ENCODE peak calls at places on chromosomes 12 and 14, in seven cellular contexts. Q, Y, M, K, B, O and T are unnamed samples.

GRCh38 chr12:75660107-75660530 is 148.7 kb upstream of the KRR1 start:
- DNase-seq in B (no peak), Q (peak; percentile 71), O (peak; percentile 91), K (no peak), Y (no peak), M (no peak), T (peak; percentile 90)

GRCh38 chr12:105204916-105205315 is 31.1 kb downstream of the APPL2 start:
- DNase-seq in O (peak; percentile 83), K (no peak), Q (peak; percentile 93), M (no peak), Y (no peak), B (no peak), T (peak; percentile 89)

GRCh38 chr12:52300796-52301691 is 9.7 kb upstream of the KRT81 start:
- DNase-seq in Y (no peak), B (peak; percentile 42), K (no peak), O (no peak), M (no peak), Q (no peak), T (peak; percentile 34)

GRCh38 chr14:95485222-95485819 is 31.1 kb downstream of the SYNE3 start:
- DNase-seq in M (no peak), O (no peak), Y (no peak), Q (peak; percentile 15), K (no peak), B (no peak), T (no peak)

GRCh38 chr14:69313176-69313575 is 53.2 kb downstream of the GALNT16 start:
- DNase-seq in O (no peak), K (no peak), Y (no peak), M (no peak), B (no peak), Q (no peak), T (no peak)

GRCh38 chr14:22099942-22100763 is 426.5 kb upstream of the OR4E1 start:
- DNase-seq in K (peak; percentile 66), O (peak; percentile 51), B (peak; percentile 56), Q (no peak), Y (peak; percentile 40), M (peak; percentile 38), T (no peak)

GRCh38 chr14:69133206-69134125 is 19.5 kb downstream of the DCAF5 start:
- DNase-seq in Y (peak; percentile 39), M (no peak), Q (peak; percentile 69), O (peak; percentile 72), B (no peak), K (no peak), T (peak; percentile 65)

GRCh38 chr14:71675126-71675901 is 256.9 kb upstream of the RGS6 start:
- DNase-seq in B (no peak), Q (no peak), O (no peak), K (no peak), Y (no peak), M (no peak), T (no peak)

GRCh38 chr12:24407884-24408283 is 458.4 kb upstream of the SOX5 start:
- DNase-seq in M (no peak), Y (no peak), K (no peak), O (no peak), Q (no peak), B (no peak), T (no peak)

GRCh38 chr14:78092040-78092439 is 78.1 kb upstream of the NRXN3 start:
- DNase-seq in Q (no peak), M (no peak), Y (no peak), K (no peak), B (no peak), O (no peak), T (no peak)

GRCh38 chr12:104290320-104290719 is 13.2 kb upstream of the EID3 start:
- DNase-seq in Y (no peak), B (no peak), O (no peak), Q (no peak), K (no peak), M (no peak), T (no peak)

GRCh38 chr12:40158592-40159111 is 52.8 kb upstream of the SLC2A13 start:
- DNase-seq in K (no peak), Y (peak; percentile 65), M (no peak), O (no peak), Q (no peak), B (no peak), T (no peak)

GRCh38 chr14:74635831-74636230 is 23.8 kb upstream of the LTBP2 start:
- DNase-seq in K (no peak), Q (no peak), B (no peak), O (no peak), M (no peak), Y (no peak), T (no peak)

GRCh38 chr12:58933068-58933681 is 12.9 kb upstream of the LRIG3 start:
- DNase-seq in Y (no peak), M (no peak), O (peak; percentile 81), B (no peak), Q (no peak), K (no peak), T (no peak)
- TF ChIP-seq CTCF in Y (no peak), M (no peak), O (no peak), B (no peak), Q (no peak), K (no peak), T (no peak)

GRCh38 chr14:101072531-101072930 is 169.0 kb upstream of the RTL1 start:
- DNase-seq in B (peak; percentile 28), O (peak; percentile 52), K (peak; percentile 39), Y (peak; percentile 15), M (no peak), Q (no peak), T (no peak)

GRCh38 chr14:101070540-101071492 is 167.3 kb upstream of the RTL1 start:
- DNase-seq in B (no peak), Q (no peak), Y (peak; percentile 17), K (peak; percentile 35), O (no peak), M (no peak), T (no peak)

GRCh38 chr14:101072945-101073597 is 169.5 kb upstream of the RTL1 start:
- DNase-seq in Q (peak; percentile 97), K (peak; percentile 83), Y (peak; percentile 23), M (no peak), B (peak; percentile 71), O (peak; percentile 98), T (peak; percentile 92)

GRCh38 chr14:101072070-101072469 is 168.5 kb upstream of the RTL1 start:
- DNase-seq in Q (no peak), M (no peak), O (no peak), Y (no peak), K (peak; percentile 19), B (no peak), T (no peak)

GRCh38 chr14:101071493-101071891 is 168.0 kb upstream of the RTL1 start:
- DNase-seq in B (no peak), K (peak; percentile 49), Y (peak; percentile 18), O (no peak), Q (no peak), M (no peak), T (no peak)
- TF ChIP-seq CTCF in B (no peak), K (no peak), Y (no peak), O (no peak), Q (no peak), M (no peak), T (no peak)

GRCh38 chr14:34770901-34771300 is 56.5 kb upstream of the CFL2 start:
- DNase-seq in K (no peak), B (no peak), Y (no peak), Q (no peak), O (no peak), M (no peak), T (no peak)

GRCh38 chr14:34766611-34767010 is 52.2 kb upstream of the CFL2 start:
- DNase-seq in O (peak; percentile 28), Q (peak; percentile 19), M (no peak), K (no peak), Y (no peak), B (no peak), T (peak; percentile 65)

DNA sequence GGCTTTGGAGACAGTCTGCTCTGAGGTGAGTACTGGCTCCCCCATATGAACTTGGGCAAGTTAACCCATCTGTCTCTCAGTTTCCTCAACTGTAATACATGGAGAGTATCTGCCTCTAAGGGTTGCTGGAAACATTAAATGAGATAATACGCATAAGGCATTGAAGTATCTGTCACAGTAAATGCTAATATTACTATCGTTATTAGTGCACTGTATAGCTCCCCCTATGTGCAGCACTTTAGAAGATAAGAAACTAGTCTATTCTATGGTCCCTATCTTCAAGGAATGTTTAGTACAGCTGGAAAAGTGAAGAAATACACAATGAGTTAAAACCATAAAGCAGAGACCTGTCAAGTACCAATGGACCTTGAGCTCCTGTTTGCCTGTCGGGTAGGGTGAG is 51.7 kb upstream of the CFL2 start:
- DNase-seq in K (no peak), Q (no peak), M (no peak), O (no peak), Y (no peak), B (no peak), T (no peak)
- TF ChIP-seq CTCF in K (no peak), Q (peak; percentile 57), M (no peak), O (peak; percentile 17), Y (no peak), B (no peak), T (no peak)

DNA sequence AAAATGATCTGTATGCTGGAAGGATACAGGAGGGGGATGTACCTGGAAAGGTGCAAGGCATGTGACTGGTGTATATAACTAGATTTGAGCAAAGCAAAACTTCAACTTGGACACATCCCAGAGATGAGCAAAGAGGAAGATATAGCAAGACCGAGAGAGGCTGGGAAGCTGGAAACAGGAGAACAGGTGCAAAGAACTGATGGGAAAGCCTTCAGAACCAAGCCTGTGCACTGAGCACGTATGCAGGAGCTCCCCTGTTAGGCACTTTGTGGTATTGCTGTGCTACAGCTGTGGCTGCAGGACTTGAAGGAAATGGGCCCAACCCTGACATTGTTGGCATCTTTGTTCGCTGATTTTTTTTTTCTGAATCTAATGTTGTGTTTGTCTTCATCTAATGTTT is 120.7 kb upstream of the PWP1 start:
- DNase-seq in Y (no peak), Q (no peak), O (no peak), B (no peak), K (no peak), M (no peak), T (no peak)
- TF ChIP-seq CTCF in Y (no peak), Q (no peak), O (peak; percentile 56), B (peak; percentile 35), K (no peak), M (no peak), T (no peak)

GRCh38 chr12:27344760-27345159 is 12.1 kb downstream of the BMAL2 start:
- DNase-seq in K (no peak), O (no peak), B (no peak), M (no peak), Q (no peak), Y (no peak), T (no peak)
- TF ChIP-seq CTCF in K (no peak), O (no peak), B (no peak), M (no peak), Q (no peak), Y (no peak), T (no peak)

GRCh38 chr12:108373111-108373510 is 34.0 kb upstream of the CMKLR1 start:
- DNase-seq in Y (no peak), Q (no peak), M (no peak), K (no peak), B (no peak), O (no peak), T (no peak)
- TF ChIP-seq CTCF in Y (no peak), Q (peak; percentile 30), M (peak; percentile 4), K (no peak), B (peak; percentile 10), O (peak; percentile 17), T (no peak)

DNA sequence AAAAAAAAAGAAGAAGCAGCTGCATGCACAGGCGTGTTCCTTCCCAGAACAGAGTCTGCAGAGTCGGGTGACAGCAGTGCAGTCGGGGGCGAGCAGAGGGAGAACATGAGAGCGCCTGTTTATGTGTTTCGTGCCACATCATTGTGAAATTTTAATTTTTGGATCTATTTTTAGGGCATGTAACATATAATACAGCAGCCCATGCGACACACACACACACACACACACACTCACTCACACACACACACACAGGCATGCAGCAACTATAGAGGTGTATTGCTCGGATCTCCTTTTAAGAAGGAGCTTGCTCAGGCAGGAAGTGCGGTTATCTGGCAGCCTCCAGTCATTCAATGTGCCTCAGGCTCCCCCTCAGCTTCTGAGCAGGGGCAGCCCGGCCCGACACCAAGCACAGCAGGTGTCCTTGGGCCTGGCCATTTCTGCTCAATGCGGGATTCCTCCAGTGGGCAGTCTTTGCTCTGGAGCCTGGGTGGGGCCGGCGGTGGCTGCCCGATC is 71.8 kb downstream of the ZNF664 start:
- DNase-seq in O (no peak), K (no peak), Q (no peak), B (no peak), M (no peak), Y (no peak), T (no peak)
- TF ChIP-seq CTCF in O (no peak), K (no peak), Q (no peak), B (no peak), M (no peak), Y (no peak), T (no peak)